ENCODE peak calls at places on chromosomes 11 and 22, in seven cellular contexts. One of them, this sample, is unnamed.
A peak's percentile ranks its signal among the peaks of the same experiment; 100 is the strongest.

GRCh38 chr11:67373916-67374570 is 645 bp upstream of the CLCF1 start:
- DNase-seq in memory B cell: no peak
- DNase-seq in AG10803: peak; percentile 99
- DNase-seq in COR-L47: no peak
- DNase-seq in AG04450: peak; percentile 86
- DNase-seq in activated T-cell treated with anti-CD3 and anti-CD28 coated beads for 24 hours: no peak
- DNase-seq in EH: peak; percentile 99
- DNase-seq in this sample: peak; percentile 80

GRCh38 chr22:43015677-43016042 is 711 bp upstream of the PACSIN2 start:
- DNase-seq in COR-L47: no peak
- DNase-seq in memory B cell: no peak
- DNase-seq in activated T-cell treated with anti-CD3 and anti-CD28 coated beads for 24 hours: no peak
- DNase-seq in AG04450: no peak
- DNase-seq in AG10803: no peak
- DNase-seq in EH: no peak
- DNase-seq in this sample: no peak

GRCh38 chr11:3220101-3220500 is 1.5 kb upstream of the MRGPRG start:
- DNase-seq in AG10803: no peak
- DNase-seq in activated T-cell treated with anti-CD3 and anti-CD28 coated beads for 24 hours: no peak
- DNase-seq in COR-L47: no peak
- DNase-seq in EH: no peak
- DNase-seq in memory B cell: no peak
- DNase-seq in AG04450: no peak
- DNase-seq in this sample: no peak

GRCh38 chr22:36510966-36511881 is 4.4 kb upstream of the FOXRED2 start:
- DNase-seq in AG10803: peak; percentile 48
- DNase-seq in activated T-cell treated with anti-CD3 and anti-CD28 coated beads for 24 hours: peak; percentile 25
- DNase-seq in EH: peak; percentile 59
- DNase-seq in COR-L47: peak; percentile 14
- DNase-seq in memory B cell: peak; percentile 32
- DNase-seq in AG04450: peak; percentile 24
- DNase-seq in this sample: peak; percentile 28

GRCh38 chr11:32893947-32894827 is 1.6 kb downstream of the QSER1 start:
- DNase-seq in AG04450: peak; percentile 66
- DNase-seq in AG10803: peak; percentile 60
- DNase-seq in COR-L47: peak; percentile 81
- DNase-seq in activated T-cell treated with anti-CD3 and anti-CD28 coated beads for 24 hours: peak; percentile 8
- DNase-seq in EH: peak; percentile 76
- DNase-seq in memory B cell: no peak
- DNase-seq in this sample: peak; percentile 74

GRCh38 chr11:102341844-102342318 is 5.1 kb upstream of the BIRC2 start:
- DNase-seq in COR-L47: peak; percentile 76
- DNase-seq in EH: peak; percentile 83
- DNase-seq in AG10803: peak; percentile 85
- DNase-seq in memory B cell: peak; percentile 75
- DNase-seq in activated T-cell treated with anti-CD3 and anti-CD28 coated beads for 24 hours: peak; percentile 69
- DNase-seq in AG04450: peak; percentile 68
- DNase-seq in this sample: peak; percentile 78

GRCh38 chr11:103659138-103659734 is 377.2 kb upstream of the DDI1 start:
- DNase-seq in activated T-cell treated with anti-CD3 and anti-CD28 coated beads for 24 hours: no peak
- DNase-seq in memory B cell: no peak
- DNase-seq in COR-L47: peak; percentile 11
- DNase-seq in AG10803: peak; percentile 25
- DNase-seq in AG04450: no peak
- DNase-seq in EH: peak; percentile 50
- DNase-seq in this sample: no peak

GRCh38 chr22:49255154-49255553 is 572.5 kb downstream of the BRD1 start:
- DNase-seq in activated T-cell treated with anti-CD3 and anti-CD28 coated beads for 24 hours: no peak
- DNase-seq in memory B cell: no peak
- DNase-seq in EH: no peak
- DNase-seq in AG10803: no peak
- DNase-seq in AG04450: no peak
- DNase-seq in COR-L47: no peak
- DNase-seq in this sample: no peak

GRCh38 chr11:122984186-122985011 is 2.8 kb upstream of the BSX start:
- DNase-seq in AG10803: peak; percentile 26
- DNase-seq in COR-L47: peak; percentile 29
- DNase-seq in AG04450: no peak
- DNase-seq in memory B cell: no peak
- DNase-seq in EH: peak; percentile 45
- DNase-seq in activated T-cell treated with anti-CD3 and anti-CD28 coated beads for 24 hours: no peak
- DNase-seq in this sample: no peak

GRCh38 chr11:123137496-123138270 is 57.4 kb downstream of the CLMP start:
- DNase-seq in AG04450: no peak
- DNase-seq in AG10803: peak; percentile 90
- DNase-seq in EH: peak; percentile 97
- DNase-seq in COR-L47: no peak
- DNase-seq in activated T-cell treated with anti-CD3 and anti-CD28 coated beads for 24 hours: no peak
- DNase-seq in memory B cell: no peak
- DNase-seq in this sample: peak; percentile 67

GRCh38 chr11:70075836-70076235 is 2.3 kb upstream of the ANO1 start:
- DNase-seq in memory B cell: no peak
- DNase-seq in AG04450: no peak
- DNase-seq in activated T-cell treated with anti-CD3 and anti-CD28 coated beads for 24 hours: no peak
- DNase-seq in COR-L47: no peak
- DNase-seq in EH: no peak
- DNase-seq in AG10803: no peak
- DNase-seq in this sample: no peak

GRCh38 chr22:20844055-20845037 is 14.3 kb downstream of the PI4KA start:
- DNase-seq in EH: no peak
- DNase-seq in activated T-cell treated with anti-CD3 and anti-CD28 coated beads for 24 hours: no peak
- DNase-seq in AG04450: no peak
- DNase-seq in AG10803: no peak
- DNase-seq in COR-L47: no peak
- DNase-seq in memory B cell: no peak
- DNase-seq in this sample: no peak

GRCh38 chr11:101009685-101010055 is 119.9 kb downstream of the PGR start:
- DNase-seq in memory B cell: no peak
- DNase-seq in activated T-cell treated with anti-CD3 and anti-CD28 coated beads for 24 hours: no peak
- DNase-seq in AG10803: no peak
- DNase-seq in AG04450: no peak
- DNase-seq in EH: no peak
- DNase-seq in COR-L47: no peak
- DNase-seq in this sample: no peak

GRCh38 chr11:19853901-19854300 is 141.3 kb downstream of the NAV2 start:
- DNase-seq in AG04450: peak; percentile 13
- DNase-seq in AG10803: peak; percentile 71
- DNase-seq in memory B cell: no peak
- DNase-seq in activated T-cell treated with anti-CD3 and anti-CD28 coated beads for 24 hours: no peak
- DNase-seq in COR-L47: no peak
- DNase-seq in EH: no peak
- DNase-seq in this sample: peak; percentile 50